ENCODE peak calls at places on chromosomes 6 and 20, in nine cellular contexts. R, N, M, U, A, K, Q, T and D are unnamed samples.

GRCh38 chr20:63682384-63683139 is 13.9 kb upstream of the TNFRSF6B start:
- DNase-seq in T (no peak), M (peak), K (peak), R (no peak), Q (no peak), N (peak), U (no peak), A (no peak), D (peak)

GRCh38 chr6:69789573-69789972 is 7.2 kb downstream of the LMBRD1 start:
- DNase-seq in Q (no peak), M (no peak), R (no peak), K (no peak), N (no peak), A (no peak), T (no peak), U (no peak), D (no peak)

GRCh38 chr6:75611702-75612375 is 10.2 kb downstream of the SENP6 start:
- DNase-seq in N (no peak), R (no peak), Q (peak), K (no peak), U (no peak), M (no peak), A (no peak), T (no peak), D (no peak)

GRCh38 chr6:169528755-169529154 is 173.1 kb downstream of the WDR27 start:
- DNase-seq in Q (no peak), N (no peak), A (no peak), M (no peak), T (no peak), U (no peak), K (no peak), R (no peak), D (no peak)

GRCh38 chr6:37936909-37937308 is 117.4 kb downstream of the ZFAND3 start:
- DNase-seq in K (no peak), A (no peak), R (no peak), Q (no peak), T (no peak), M (no peak), U (no peak), N (no peak), D (no peak)

GRCh38 chr6:162177733-162178132 is 549.8 kb downstream of the PRKN start:
- DNase-seq in R (no peak), U (no peak), T (no peak), A (peak), M (peak), Q (no peak), K (no peak), N (no peak), D (peak)

GRCh38 chr20:45576995-45577394 is 2.1 kb downstream of the WFDC8 start:
- DNase-seq in M (no peak), Q (no peak), K (peak), U (no peak), N (no peak), R (no peak), T (no peak), A (no peak), D (no peak)

GRCh38 chr20:40414843-40415615 is 274.0 kb downstream of the MAFB start:
- DNase-seq in K (no peak), Q (no peak), U (no peak), R (no peak), T (no peak), N (no peak), M (no peak), A (no peak), D (no peak)

GRCh38 chr20:58374906-58375760 is 13.9 kb upstream of the VAPB start:
- DNase-seq in U (no peak), Q (no peak), M (peak), K (no peak), T (no peak), A (peak), N (peak), R (no peak), D (peak)

GRCh38 chr20:38050691-38051090 is 17.1 kb downstream of the RPRD1B start:
- DNase-seq in N (no peak), K (no peak), A (no peak), M (no peak), U (no peak), R (no peak), Q (no peak), T (no peak), D (no peak)

GRCh38 chr20:61169870-61170269 is 82.2 kb upstream of the CDH4 start:
- DNase-seq in N (no peak), M (no peak), U (no peak), Q (no peak), T (no peak), A (no peak), K (no peak), R (no peak), D (no peak)

GRCh38 chr6:96466149-96466863 is 55.3 kb upstream of the UFL1 start:
- DNase-seq in R (no peak), U (no peak), N (no peak), T (no peak), A (no peak), M (no peak), K (no peak), Q (no peak), D (no peak)

GRCh38 chr6:170291271-170292110 is 613 bp upstream of the DLL1 start:
- DNase-seq in T (no peak), M (no peak), Q (peak), K (no peak), A (peak), R (peak), U (peak), N (no peak), D (no peak)

GRCh38 chr6:129902681-129903080 is 41.6 kb upstream of the TMEM244 start:
- DNase-seq in K (no peak), U (no peak), A (no peak), T (no peak), N (no peak), R (no peak), Q (no peak), M (no peak), D (no peak)

GRCh38 chr6:112016335-112016734 is 37.6 kb upstream of the CCN6 start:
- DNase-seq in A (no peak), T (no peak), R (no peak), K (no peak), N (no peak), M (peak), U (no peak), Q (peak), D (no peak)

GRCh38 chr6:5411414-5411813 is 150.1 kb downstream of the FARS2 start:
- DNase-seq in T (no peak), K (no peak), U (no peak), A (no peak), M (no peak), Q (no peak), N (no peak), R (no peak), D (no peak)

GRCh38 chr6:76451926-76452709 is 379.7 kb upstream of the IMPG1 start:
- DNase-seq in K (no peak), N (no peak), A (no peak), U (no peak), R (no peak), T (no peak), Q (no peak), M (no peak), D (no peak)

GRCh38 chr20:14672066-14672465 is 334.7 kb upstream of the FLRT3 start:
- DNase-seq in K (no peak), N (no peak), M (no peak), T (no peak), R (no peak), U (no peak), Q (no peak), A (no peak), D (no peak)

GRCh38 chr20:38337561-38338140 is 8.6 kb upstream of the LBP start:
- DNase-seq in A (peak), M (peak), R (no peak), K (no peak), N (no peak), Q (peak), U (no peak), T (no peak), D (no peak)